ENCODE peak calls at places on chromosomes 11 and 22, in eight cellular contexts. W is A172; R is naive thymus-derived CD4-positive, alpha-beta T cell; J is stimulated activated CD8-positive, alpha-beta memory T cell treated with anti-CD3 and anti-CD28 coated beads, Interleukin-4, amount 100 ng/mL, for 1 hour; C is CD8-positive, alpha-beta T cell; P is iPS-NIHi11; Q is left ventricle myocardium superior; X is cardiac fibroblast. S is an unnamed sample.

GRCh38 chr11:95044010-95044409 is 5.2 kb upstream of the KDM4F start:
- DNase-seq in W (no peak), R (no peak), J (no peak), C (no peak), P (no peak), Q (no peak), X (no peak), S (no peak)

GRCh38 chr11:87897079-87897478 is 278.2 kb downstream of the RAB38 start:
- DNase-seq in W (no peak), R (no peak), J (no peak), C (no peak), P (no peak), Q (no peak), X (no peak), S (no peak)

GRCh38 chr11:95149659-95150294 is 60.1 kb downstream of the ENDOD1 start:
- DNase-seq in W (peak), R (no peak), J (no peak), C (no peak), P (peak), Q (peak), X (peak), S (peak)

GRCh38 chr11:69087811-69088210 is 39.1 kb downstream of the TPCN2 start:
- DNase-seq in W (no peak), R (no peak), J (no peak), C (no peak), P (no peak), Q (no peak), X (no peak), S (no peak)

GRCh38 chr22:29733362-29734322 is 13.8 kb downstream of the CABP7 start:
- DNase-seq in W (peak), R (no peak), J (no peak), C (no peak), P (no peak), Q (peak), X (no peak), S (peak)

GRCh38 chr11:122189259-122189658 is 73.2 kb upstream of the BLID start:
- DNase-seq in W (peak), R (no peak), J (no peak), C (no peak), P (no peak), Q (no peak), X (peak), S (no peak)

GRCh38 chr11:122309262-122309925 is 193.4 kb upstream of the BLID start:
- DNase-seq in W (no peak), R (no peak), J (no peak), C (no peak), P (no peak), Q (no peak), X (no peak), S (no peak)

GRCh38 chr22:38214248-38215056 is 12.7 kb downstream of the MAFF start:
- DNase-seq in W (no peak), R (peak), J (no peak), C (peak), P (peak), Q (peak), X (peak), S (no peak)

GRCh38 chr11:73469401-73469800 is 93.2 kb downstream of the RELT start:
- DNase-seq in W (no peak), R (no peak), J (no peak), C (no peak), P (no peak), Q (no peak), X (peak), S (no peak)

GRCh38 chr11:116527180-116527991 is 245.4 kb downstream of the BUD13 start:
- DNase-seq in W (no peak), R (no peak), J (no peak), C (no peak), P (no peak), Q (no peak), X (no peak), S (no peak)

GRCh38 chr22:47626428-47627390 is 864.3 kb downstream of the TBC1D22A start:
- DNase-seq in W (no peak), R (no peak), J (no peak), C (peak), P (no peak), Q (no peak), X (no peak), S (peak)

S was measured in NCI-H69.